ENCODE peak calls at places on chromosomes 4 and X, in five cellular contexts. Y is RPMI7951; F is anterior cingulate cortex; K is stimulated activated CD8-positive, alpha-beta memory T cell treated with anti-CD3 and anti-CD28 coated beads, Interleukin-15, amount 100 ng/mL, for 4 hours; E is endothelial cell. J is an unnamed sample.

GRCh38 chr4:19135886-19136633 is 1114.5 kb upstream of the LCORL start:
- DNase-seq in K (no peak), F (no peak), E (no peak), Y (no peak), J (no peak)

GRCh38 chr4:85724801-85725548 is 250.0 kb downstream of the ARHGAP24 start:
- DNase-seq in K (no peak), Y (no peak), E (no peak), F (no peak), J (no peak)

GRCh38 chrX:41275661-41276609 is 58.0 kb upstream of the DDX3X start:
- DNase-seq in K (peak), Y (peak), E (peak), F (peak), J (peak)

GRCh38 chr4:6770581-6771228 is 11.8 kb upstream of the KIAA0232 start:
- DNase-seq in F (no peak), K (no peak), E (no peak), Y (no peak), J (no peak)

GRCh38 chr4:13865871-13866669 is 238.5 kb upstream of the BOD1L1 start:
- DNase-seq in Y (peak), K (no peak), E (no peak), F (no peak), J (no peak)

GRCh38 chr4:152094851-152095700 is 334.3 kb upstream of the GATB start:
- DNase-seq in E (no peak), K (no peak), Y (peak), F (no peak), J (no peak)

GRCh38 chr4:169225812-169226211 is 44.9 kb downstream of the SH3RF1 start:
- DNase-seq in E (no peak), Y (peak), F (no peak), K (no peak), J (no peak)

GRCh38 chr4:68683034-68683433 is 12.6 kb upstream of the UGT2B15 start:
- DNase-seq in Y (no peak), K (no peak), F (no peak), E (no peak), J (no peak)

GRCh38 chr4:68817386-68817785 is 1.6 kb downstream of the UGT2B10 start:
- DNase-seq in E (no peak), K (no peak), Y (no peak), F (no peak), J (no peak)

GRCh38 chr4:1208266-1208961 is 36.0 kb upstream of the SPON2 start:
- DNase-seq in E (no peak), Y (no peak), F (no peak), K (no peak), J (no peak)

GRCh38 chr4:73070072-73070385 is 513 bp upstream of the COX18 start:
- DNase-seq in E (no peak), F (no peak), K (no peak), Y (no peak), J (no peak)

GRCh38 chrX:21225643-21226042 is 148.6 kb upstream of the CNKSR2 start:
- DNase-seq in K (no peak), F (no peak), E (no peak), Y (no peak), J (no peak)

GRCh38 chrX:153876112-153876491 is 9.9 kb downstream of the L1CAM start:
- DNase-seq in F (no peak), Y (no peak), K (no peak), E (no peak), J (no peak)

GRCh38 chr4:147933316-147933715 is 201.4 kb downstream of the ARHGAP10 start:
- DNase-seq in K (no peak), F (no peak), Y (no peak), E (peak), J (no peak)

GRCh38 chr4:105283501-105283900 is 136.8 kb downstream of the TET2 start:
- DNase-seq in F (no peak), E (no peak), K (no peak), Y (no peak), J (no peak)

GRCh38 chr4:139564502-139564901 is 8.5 kb upstream of the SETD7 start:
- DNase-seq in K (no peak), E (no peak), F (no peak), Y (no peak), J (no peak)

GRCh38 chr4:6008092-6008551 is 10.1 kb downstream of the C4orf50 start:
- DNase-seq in K (no peak), Y (no peak), F (no peak), E (peak), J (no peak)

GRCh38 chrX:131577433-131577832 is 33.6 kb downstream of the OR13H1 start:
- DNase-seq in K (no peak), F (no peak), E (no peak), Y (no peak), J (no peak)

GRCh38 chrX:39196192-39197102 is 395.2 kb downstream of the MID1IP1 start:
- DNase-seq in Y (peak), E (no peak), K (no peak), F (no peak), J (no peak)

GRCh38 chrX:139158256-139158655 is 372.3 kb upstream of the F9 start:
- DNase-seq in K (no peak), Y (no peak), F (no peak), E (no peak), J (no peak)

GRCh38 chr4:100162027-100162685 is 28.1 kb downstream of the DDIT4L start:
- DNase-seq in K (no peak), E (no peak), Y (no peak), F (no peak), J (no peak)

GRCh38 chr4:82561745-82562552 is at the start of gene TMEM150C:
- DNase-seq in F (peak), Y (peak), E (peak), K (no peak), J (peak)